ENCODE peak calls at places on chromosome 9, in nine cellular contexts. V, J, T, E, D, N, G, Z and H are unnamed samples.

GRCh38 chr9:130682490-130683121 is 11.0 kb upstream of the EXOSC2 start:
- DNase-seq in G (peak), Z (no peak), T (peak), V (peak), N (peak), E (peak), D (peak), J (peak), H (peak)

GRCh38 chr9:77142366-77142765 is 35.0 kb upstream of the VPS13A start:
- DNase-seq in J (no peak), G (no peak), Z (no peak), D (no peak), E (no peak), N (no peak), T (no peak), V (no peak), H (no peak)

GRCh38 chr9:97564291-97565175 is 63.1 kb downstream of the TMOD1 start:
- DNase-seq in G (peak), E (no peak), N (peak), V (peak), Z (no peak), T (peak), D (peak), J (no peak), H (peak)

GRCh38 chr9:131407717-131408195 is 13.9 kb downstream of the PRRC2B start:
- DNase-seq in V (peak), D (peak), N (peak), G (peak), E (peak), J (peak), T (no peak), Z (no peak), H (no peak)

GRCh38 chr9:5586391-5586802 is 42.5 kb upstream of the RIC1 start:
- DNase-seq in E (no peak), N (peak), V (peak), J (no peak), D (no peak), G (peak), T (no peak), Z (no peak), H (no peak)

GRCh38 chr9:99441829-99442228 is 219.7 kb downstream of the SEC61B start:
- DNase-seq in J (no peak), Z (no peak), D (no peak), E (no peak), N (no peak), G (no peak), T (no peak), V (no peak), H (no peak)

GRCh38 chr9:3441197-3441816 is 84.5 kb downstream of the RFX3 start:
- DNase-seq in Z (no peak), N (peak), T (peak), D (no peak), G (peak), E (peak), V (peak), J (no peak), H (peak)

GRCh38 chr9:69157751-69158466 is 16.2 kb upstream of the TJP2 start:
- DNase-seq in D (no peak), Z (no peak), E (no peak), N (peak), G (peak), T (no peak), V (peak), J (no peak), H (no peak)

GRCh38 chr9:120386390-120387131 is 193.4 kb downstream of the CDK5RAP2 start:
- DNase-seq in D (no peak), J (no peak), T (peak), V (peak), E (no peak), G (no peak), N (no peak), Z (no peak), H (no peak)

GRCh38 chr9:73095425-73095824 is 56.2 kb upstream of the ANXA1 start:
- DNase-seq in G (no peak), N (no peak), Z (no peak), V (no peak), D (no peak), J (no peak), T (no peak), E (no peak), H (no peak)

GRCh38 chr9:117374076-117374740 is 40.6 kb downstream of the ASTN2 start:
- DNase-seq in V (no peak), Z (no peak), N (no peak), T (no peak), G (no peak), E (no peak), D (no peak), J (no peak), H (no peak)

GRCh38 chr9:122032346-122032745 is 60.8 kb downstream of the TTLL11 start:
- DNase-seq in J (no peak), G (no peak), V (no peak), E (no peak), N (no peak), D (no peak), Z (no peak), T (no peak), H (no peak)

GRCh38 chr9:121662359-121662758 is 10.9 kb downstream of the DAB2IP start:
- DNase-seq in J (no peak), E (no peak), D (no peak), G (no peak), Z (no peak), T (no peak), N (no peak), V (no peak), H (no peak)

GRCh38 chr9:96203867-96204412 is 98.0 kb downstream of the HSD17B3 start:
- DNase-seq in N (no peak), J (no peak), E (no peak), G (no peak), D (no peak), T (no peak), Z (no peak), V (no peak), H (no peak)

GRCh38 chr9:137198051-137198747 is 2.3 kb downstream of the TPRN start:
- DNase-seq in E (no peak), V (no peak), N (peak), D (no peak), Z (no peak), J (no peak), G (peak), T (peak), H (peak)

GRCh38 chr9:136225748-136226679 is 19.6 kb downstream of the QSOX2 start:
- DNase-seq in T (peak), J (peak), G (peak), N (peak), Z (no peak), E (peak), V (peak), D (peak), H (peak)

GRCh38 chr9:87725356-87725899 is 491 bp upstream of the CTSL start:
- DNase-seq in G (peak), Z (no peak), D (peak), N (no peak), J (no peak), V (peak), E (peak), T (no peak), H (no peak)

GRCh38 chr9:126421567-126422428 is 95.2 kb downstream of the MVB12B start:
- DNase-seq in N (no peak), T (no peak), D (peak), J (no peak), G (no peak), V (no peak), E (no peak), Z (no peak), H (no peak)

GRCh38 chr9:121739971-121740370 is 88.5 kb downstream of the DAB2IP start:
- DNase-seq in E (no peak), G (no peak), T (no peak), J (no peak), N (no peak), D (no peak), Z (no peak), V (no peak), H (peak)

GRCh38 chr9:20524776-20525175 is 97.5 kb downstream of the MLLT3 start:
- DNase-seq in N (no peak), E (no peak), J (no peak), Z (no peak), T (no peak), V (peak), G (peak), D (peak), H (peak)

GRCh38 chr9:115715656-115716055 is 437.9 kb upstream of the PAPPA start:
- DNase-seq in V (no peak), Z (no peak), J (no peak), T (no peak), D (no peak), E (no peak), G (peak), N (no peak), H (no peak)

GRCh38 chr9:32345243-32345642 is 39.2 kb upstream of the ACO1 start:
- DNase-seq in T (no peak), V (no peak), Z (no peak), D (peak), G (no peak), E (no peak), N (no peak), J (no peak), H (no peak)

GRCh38 chr9:122263699-122264349 is 816 bp downstream of the RBM18 start:
- DNase-seq in N (peak), V (peak), Z (no peak), J (no peak), E (no peak), D (no peak), G (peak), T (no peak), H (no peak)

GRCh38 chr9:96232539-96233241 is 69.3 kb downstream of the HSD17B3 start:
- DNase-seq in G (peak), N (peak), D (peak), Z (no peak), V (peak), J (no peak), T (no peak), E (peak), H (peak)

GRCh38 chr9:16626577-16627130 is 243.8 kb downstream of the BNC2 start:
- DNase-seq in G (peak), D (peak), Z (no peak), N (no peak), T (no peak), E (peak), V (peak), J (no peak), H (no peak)

GRCh38 chr9:16625106-16625505 is 245.4 kb downstream of the BNC2 start:
- DNase-seq in G (no peak), V (no peak), Z (no peak), D (no peak), T (no peak), J (no peak), E (no peak), N (no peak), H (no peak)

GRCh38 chr9:16627967-16628366 is 242.5 kb downstream of the BNC2 start:
- DNase-seq in V (peak), N (no peak), G (peak), D (no peak), T (no peak), Z (no peak), J (no peak), E (peak), H (peak)

GRCh38 chr9:16625831-16626230 is 244.6 kb downstream of the BNC2 start:
- DNase-seq in D (no peak), G (peak), E (no peak), V (peak), N (no peak), J (no peak), T (no peak), Z (no peak), H (no peak)

DNA sequence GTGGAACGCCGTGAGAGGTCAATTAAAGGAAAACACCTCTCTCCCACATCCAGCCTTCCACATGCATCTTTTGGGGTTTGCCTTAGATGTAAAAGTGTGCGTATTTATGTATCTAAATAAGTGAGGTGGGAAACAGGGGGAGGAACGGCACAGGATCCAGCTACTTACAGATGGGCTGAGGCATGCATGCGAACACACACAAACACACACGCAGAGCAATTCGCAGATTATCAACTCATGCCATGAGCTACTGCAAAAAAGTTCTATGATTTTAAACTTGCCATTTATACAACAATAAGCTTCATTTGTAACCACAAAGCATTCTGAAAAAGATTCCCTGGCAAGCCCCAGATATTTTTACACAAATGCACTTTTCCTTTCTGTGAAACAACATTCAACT is 242.0 kb downstream of the BNC2 start:
- DNase-seq in Z (no peak), T (no peak), V (peak), D (no peak), N (no peak), G (peak), E (no peak), J (no peak), H (no peak)
- H3K4me3 ChIP-seq in Z (no peak), T (no peak), V (no peak), D (no peak), N (no peak), G (peak), E (no peak), J (no peak), H (no peak)

GRCh38 chr9:112076814-112077213 is 98.3 kb downstream of the SUSD1 start:
- DNase-seq in E (no peak), N (no peak), G (no peak), T (no peak), J (no peak), D (no peak), Z (no peak), V (no peak), H (no peak)
- H3K4me3 ChIP-seq in E (no peak), N (no peak), G (no peak), T (no peak), J (no peak), D (no peak), Z (no peak), V (no peak), H (no peak)

GRCh38 chr9:18405240-18405639 is 68.7 kb upstream of the ADAMTSL1 start:
- DNase-seq in N (peak), V (no peak), Z (no peak), J (no peak), D (no peak), T (no peak), E (no peak), G (peak), H (no peak)
- H3K4me3 ChIP-seq in N (no peak), V (no peak), Z (no peak), J (no peak), D (no peak), T (no peak), E (no peak), G (no peak), H (no peak)

DNA sequence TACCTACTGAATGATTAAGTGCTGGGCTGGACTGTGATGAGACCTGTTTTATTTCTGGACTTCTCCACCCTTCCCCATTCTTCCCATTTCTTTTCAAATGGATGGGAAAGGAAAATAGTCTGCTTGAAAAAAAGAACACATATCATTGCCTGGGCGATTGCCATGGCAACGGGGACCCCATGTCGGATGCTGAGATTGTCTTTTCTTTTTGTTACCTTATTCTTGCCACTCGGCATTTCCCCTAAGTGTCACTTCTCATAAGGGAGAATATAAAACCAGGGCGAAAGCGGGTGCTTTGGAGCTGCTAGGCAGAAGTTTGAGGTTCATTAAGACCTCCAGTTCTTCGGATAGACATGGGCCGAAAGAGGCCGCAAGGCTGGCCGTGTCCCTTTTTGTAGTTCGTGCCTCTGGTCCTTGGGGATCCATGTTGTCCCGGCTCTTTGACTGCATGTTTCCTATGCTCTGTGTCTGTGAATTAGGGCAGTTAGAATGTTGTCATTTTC is 760 bp downstream of the FGD3 start:
- DNase-seq in Z (no peak), T (no peak), E (no peak), G (no peak), V (no peak), D (no peak), J (no peak), N (no peak), H (no peak)
- H3K4me3 ChIP-seq in Z (no peak), T (peak), E (peak), G (no peak), V (no peak), D (no peak), J (peak), N (no peak), H (no peak)

GRCh38 chr9:123326662-123327093 is 29.3 kb upstream of the CRB2 start:
- DNase-seq in V (no peak), Z (no peak), G (no peak), D (no peak), E (no peak), N (no peak), T (no peak), J (no peak), H (no peak)
- H3K4me3 ChIP-seq in V (no peak), Z (no peak), G (no peak), D (no peak), E (peak), N (no peak), T (peak), J (no peak), H (no peak)